ENCODE peak calls at places on chromosomes 3 and 15, in eight cellular contexts. S is brain microvascular endothelial cell, K is epithelial cell of esophagus, D is left lung, Z is kidney, Y is uterus, P is pancreas, M is transverse colon. U is an unnamed sample.
A peak's percentile ranks its signal among the peaks of the same experiment; 100 is the strongest.

GRCh38 chr15:74293021-74293810 is 57.1 kb downstream of the CCDC33 start:
- DNase-seq in M (no peak), D (no peak), K (no peak), P (no peak), S (no peak), Y (no peak), Z (no peak), U (no peak)

GRCh38 chr3:51002495-51002894 is 327.8 kb downstream of the DOCK3 start:
- DNase-seq in Y (no peak), D (no peak), P (no peak), K (no peak), M (no peak), Z (no peak), S (no peak), U (no peak)

GRCh38 chr3:36784012-36784763 is 19.8 kb upstream of the DCLK3 start:
- DNase-seq in Z (no peak), M (no peak), Y (no peak), S (no peak), P (no peak), D (no peak), K (no peak), U (no peak)

GRCh38 chr3:66582721-66583141 is 81.9 kb upstream of the LRIG1 start:
- DNase-seq in S (peak; percentile 15), P (no peak), M (peak; percentile 32), Y (no peak), D (no peak), Z (no peak), K (no peak), U (no peak)

GRCh38 chr3:30689202-30689641 is 82.8 kb downstream of the TGFBR2 start:
- DNase-seq in S (peak; percentile 37), Z (peak; percentile 78), Y (no peak), K (peak; percentile 51), M (peak; percentile 51), D (no peak), P (peak; percentile 47), U (no peak)

GRCh38 chr3:187777331-187778046 is 32.2 kb upstream of the BCL6 start:
- DNase-seq in Y (no peak), S (no peak), M (no peak), Z (no peak), K (peak; percentile 86), D (no peak), P (no peak), U (no peak)

GRCh38 chr3:19725000-19725399 is 209.0 kb downstream of the EFHB start:
- DNase-seq in P (no peak), Y (no peak), M (no peak), S (no peak), D (no peak), Z (no peak), K (no peak), U (no peak)

GRCh38 chr15:34347951-34348638 is 5.0 kb downstream of the NUTM1 start:
- DNase-seq in P (no peak), Z (no peak), K (no peak), D (no peak), S (no peak), Y (no peak), M (no peak), U (no peak)

GRCh38 chr3:51245871-51246270 is 139.2 kb upstream of the MANF start:
- DNase-seq in M (no peak), D (no peak), K (no peak), S (no peak), Y (no peak), Z (no peak), P (no peak), U (no peak)

GRCh38 chr15:45458746-45459403 is 63.7 kb downstream of the SLC30A4 start:
- DNase-seq in K (peak; percentile 57), Y (peak; percentile 65), S (no peak), D (peak; percentile 63), M (peak; percentile 84), Z (no peak), P (no peak), U (peak; percentile 69)

GRCh38 chr3:50124363-50125226 is 30.5 kb upstream of the SEMA3F start:
- DNase-seq in Z (peak; percentile 71), S (no peak), M (no peak), D (peak; percentile 32), P (no peak), Y (no peak), K (peak; percentile 32), U (peak; percentile 20)

GRCh38 chr3:165225604-165226003 is 29.4 kb upstream of the SLITRK3 start:
- DNase-seq in Z (no peak), K (no peak), S (no peak), P (no peak), D (no peak), Y (no peak), M (no peak), U (no peak)

GRCh38 chr15:52698514-52698913 is 19.3 kb upstream of the ATOSA start:
- DNase-seq in S (no peak), Z (no peak), D (no peak), P (no peak), K (no peak), M (no peak), Y (no peak), U (no peak)

GRCh38 chr3:14461748-14462324 is 59.4 kb downstream of the SLC6A6 start:
- DNase-seq in P (no peak), K (peak; percentile 73), Z (peak; percentile 78), M (peak; percentile 72), S (peak; percentile 65), D (no peak), Y (no peak), U (peak; percentile 60)

DNA sequence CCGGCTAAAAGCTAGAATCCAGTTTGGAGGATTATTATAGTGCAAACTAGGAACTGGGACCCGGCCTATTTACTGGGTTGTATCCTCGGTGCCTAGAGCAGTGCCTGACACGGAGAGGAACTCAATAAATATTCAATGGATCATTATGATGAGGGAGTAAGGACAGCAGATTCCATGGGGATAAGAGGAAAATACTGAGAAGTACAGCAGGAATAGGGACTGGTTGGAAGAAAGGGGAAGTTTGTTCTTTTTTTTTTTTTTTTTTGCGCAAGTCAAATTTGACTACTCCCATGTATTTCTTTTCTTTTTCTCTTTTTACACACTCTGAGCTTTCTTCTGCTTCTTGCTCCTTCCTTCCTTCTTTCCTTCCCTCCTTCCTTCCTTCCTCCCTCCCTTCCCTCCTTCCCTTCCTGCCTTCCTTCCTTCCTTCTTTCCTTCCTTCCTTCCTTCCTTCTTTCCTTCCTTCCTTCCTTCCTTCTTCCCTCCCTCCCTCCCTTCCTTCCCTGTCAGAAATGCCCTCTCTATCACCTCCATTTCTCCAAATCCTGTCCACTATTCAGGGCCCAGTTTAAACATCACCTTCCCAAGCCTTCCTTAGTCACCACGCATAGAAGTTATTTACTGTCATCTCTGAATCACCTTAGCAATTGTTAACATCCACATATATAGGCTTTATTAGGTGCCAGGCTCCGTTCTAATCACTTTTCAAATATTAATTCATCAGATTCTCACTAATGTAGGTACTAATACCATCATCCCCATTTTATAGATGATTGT is 903 bp upstream of the MAGEF1 start:
- DNase-seq in K (peak; percentile 51), Z (no peak), S (no peak), D (no peak), Y (no peak), M (no peak), P (no peak), U (no peak)
- H3K4me3 ChIP-seq in K (peak overlapping the region; percentile 65), Z (peak overlapping the region; percentile 89), S (peak overlapping the region; percentile 81), D (peak overlapping the region; percentile 70), Y (peak overlapping the region; percentile 69), M (peak overlapping the region; percentile 67), P (peak overlapping the region; percentile 79), U (peak overlapping the region; percentile 90)

GRCh38 chr3:107796786-107797185 is 274.0 kb downstream of the BBX start:
- DNase-seq in K (peak; percentile 89), D (no peak), S (peak; percentile 46), Y (no peak), P (no peak), Z (no peak), M (no peak), U (no peak)

GRCh38 chr3:107795514-107796094 is 272.8 kb downstream of the BBX start:
- DNase-seq in K (no peak), Y (no peak), S (no peak), P (no peak), M (no peak), Z (no peak), D (no peak), U (no peak)

GRCh38 chr3:107791450-107791849 is 268.7 kb downstream of the BBX start:
- DNase-seq in S (no peak), K (no peak), M (no peak), Z (no peak), D (no peak), Y (no peak), P (no peak), U (no peak)

GRCh38 chr3:107797586-107797985 is 274.8 kb downstream of the BBX start:
- DNase-seq in M (no peak), K (peak; percentile 52), Z (no peak), P (no peak), S (no peak), D (no peak), Y (no peak), U (no peak)

DNA sequence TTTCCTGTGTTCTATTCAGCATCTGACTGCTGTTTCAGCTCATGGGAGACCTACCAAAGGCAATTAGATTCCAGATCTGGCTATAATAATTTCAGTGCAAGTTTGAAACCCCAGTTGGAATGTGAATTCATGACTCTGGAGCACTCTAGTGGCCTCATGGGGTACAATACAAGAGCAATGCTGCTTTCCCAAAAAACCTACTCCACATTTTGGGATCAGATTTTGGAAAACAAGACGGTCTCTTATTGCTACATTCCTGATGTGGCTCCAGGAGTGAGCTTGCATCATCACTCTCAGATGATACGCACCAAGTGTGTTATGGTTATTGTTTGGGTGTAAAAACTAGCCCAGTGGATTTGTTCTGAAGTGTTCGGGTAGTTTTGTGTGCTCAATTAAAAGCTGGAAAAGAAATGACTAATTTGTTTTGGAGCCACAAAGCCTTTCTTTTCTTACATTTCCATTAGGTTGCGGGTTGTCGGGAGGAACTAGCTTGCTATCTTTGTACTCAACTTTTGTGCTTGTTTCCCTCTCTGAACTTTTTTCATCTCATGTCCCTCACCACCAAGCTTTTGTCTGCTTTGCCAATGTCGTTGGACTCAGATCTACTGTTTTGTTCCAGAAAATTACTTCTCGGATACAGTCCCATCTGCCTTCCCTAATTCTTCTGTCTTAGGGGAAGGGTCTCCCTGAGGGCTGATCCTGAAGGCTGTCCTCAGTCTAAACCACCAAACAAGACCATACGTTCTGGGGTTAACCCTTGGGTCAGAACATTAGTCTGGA is 272.1 kb downstream of the BBX start:
- DNase-seq in Y (peak; percentile 51), M (no peak), K (no peak), S (no peak), P (no peak), Z (no peak), D (no peak), U (no peak)
- TF ChIP-seq CTCF in Y (peak; percentile 16), M (no peak), K (peak; percentile 38), S (peak; percentile 37), P (no peak), Z (peak; percentile 40), D (no peak), U (peak; percentile 68)

DNA sequence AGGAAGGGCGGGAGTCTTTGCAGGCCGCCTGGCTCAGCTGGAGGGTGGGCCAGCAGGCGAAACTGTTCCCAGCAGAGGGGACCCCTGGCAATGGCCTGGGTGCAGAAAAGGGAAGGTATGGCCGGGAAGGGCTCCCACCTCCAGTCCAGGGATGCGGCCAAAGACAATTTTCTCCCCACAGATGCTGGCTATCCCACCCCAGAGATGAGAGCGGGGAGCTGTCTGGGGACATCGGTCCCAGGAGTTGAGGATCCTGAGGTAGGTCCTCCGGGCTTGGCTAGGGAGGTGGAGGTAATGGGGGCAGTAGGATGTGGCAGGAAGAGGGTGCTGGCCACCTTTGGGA is 1.7 kb downstream of the SEMA3G start:
- DNase-seq in S (no peak), Z (no peak), M (no peak), P (no peak), Y (no peak), D (no peak), K (no peak), U (no peak)
- H3K4me3 ChIP-seq in S (no peak overlapping the region), Z (peak overlapping the region; percentile 31), M (no peak overlapping the region), P (no peak overlapping the region), Y (no peak overlapping the region), D (peak overlapping the region; percentile 36), K (no peak overlapping the region), U (no peak overlapping the region)

GRCh38 chr3:113461488-113461887 is 20.2 kb upstream of the CFAP44 start:
- DNase-seq in D (no peak), S (no peak), K (no peak), Y (no peak), M (no peak), P (no peak), Z (no peak), U (no peak)
- TF ChIP-seq CTCF in D (no peak), S (no peak), K (no peak), Y (no peak), M (no peak), P (no peak), Z (no peak), U (no peak)